ENCODE peak calls at places on chromosome 5, in six cellular contexts. One of them, this sample, is unnamed.

GRCh38 chr5:14745753-14746152 is 81.2 kb downstream of the OTULIN start:
- DNase-seq in NB4: no peak
- DNase-seq in stomach: no peak
- DNase-seq in cardiac muscle cell: no peak
- DNase-seq in bronchial epithelial cell: no peak
- DNase-seq in fibroblast of villous mesenchyme: no peak
- DNase-seq in this sample: no peak

GRCh38 chr5:91079037-91079436 is 304.1 kb downstream of the ARRDC3 start:
- DNase-seq in stomach: no peak
- DNase-seq in fibroblast of villous mesenchyme: peak; percentile 24
- DNase-seq in cardiac muscle cell: no peak
- DNase-seq in bronchial epithelial cell: peak; percentile 55
- DNase-seq in NB4: no peak
- DNase-seq in this sample: no peak

GRCh38 chr5:179114756-179115155 is 54.6 kb downstream of the ZNF354C start:
- DNase-seq in stomach: peak; percentile 18
- DNase-seq in bronchial epithelial cell: no peak
- DNase-seq in NB4: no peak
- DNase-seq in cardiac muscle cell: no peak
- DNase-seq in fibroblast of villous mesenchyme: no peak
- DNase-seq in this sample: no peak

GRCh38 chr5:135930029-135930948 is 24.5 kb downstream of the LECT2 start:
- DNase-seq in NB4: no peak
- DNase-seq in fibroblast of villous mesenchyme: no peak
- DNase-seq in bronchial epithelial cell: no peak
- DNase-seq in cardiac muscle cell: no peak
- DNase-seq in stomach: no peak
- DNase-seq in this sample: no peak

GRCh38 chr5:130335116-130335515 is 430.9 kb downstream of the CHSY3 start:
- DNase-seq in bronchial epithelial cell: peak; percentile 72
- DNase-seq in NB4: no peak
- DNase-seq in fibroblast of villous mesenchyme: peak; percentile 7
- DNase-seq in stomach: no peak
- DNase-seq in cardiac muscle cell: peak; percentile 46
- DNase-seq in this sample: no peak

GRCh38 chr5:97591781-97592180 is 408.7 kb upstream of the RIOK2 start:
- DNase-seq in cardiac muscle cell: no peak
- DNase-seq in stomach: no peak
- DNase-seq in fibroblast of villous mesenchyme: no peak
- DNase-seq in NB4: no peak
- DNase-seq in bronchial epithelial cell: peak; percentile 57
- DNase-seq in this sample: no peak

GRCh38 chr5:73822276-73822988 is 196.4 kb downstream of the ARHGEF28 start:
- DNase-seq in cardiac muscle cell: peak; percentile 37
- DNase-seq in stomach: no peak
- DNase-seq in NB4: no peak
- DNase-seq in bronchial epithelial cell: no peak
- DNase-seq in fibroblast of villous mesenchyme: no peak
- DNase-seq in this sample: no peak

GRCh38 chr5:16931334-16932110 is 4.6 kb downstream of the MYO10 start:
- DNase-seq in NB4: no peak
- DNase-seq in cardiac muscle cell: peak; percentile 51
- DNase-seq in fibroblast of villous mesenchyme: no peak
- DNase-seq in bronchial epithelial cell: peak; percentile 29
- DNase-seq in stomach: peak; percentile 84
- DNase-seq in this sample: no peak

GRCh38 chr5:50576686-50577256 is 89.7 kb upstream of the PARP8 start:
- DNase-seq in fibroblast of villous mesenchyme: no peak
- DNase-seq in stomach: no peak
- DNase-seq in bronchial epithelial cell: no peak
- DNase-seq in cardiac muscle cell: no peak
- DNase-seq in NB4: no peak
- DNase-seq in this sample: no peak

GRCh38 chr5:64749385-64749784 is 19.1 kb downstream of the SREK1IP1 start:
- DNase-seq in bronchial epithelial cell: no peak
- DNase-seq in stomach: no peak
- DNase-seq in cardiac muscle cell: no peak
- DNase-seq in fibroblast of villous mesenchyme: no peak
- DNase-seq in NB4: no peak
- DNase-seq in this sample: no peak

GRCh38 chr5:96699186-96699820 is 37.1 kb downstream of the CAST start:
- DNase-seq in fibroblast of villous mesenchyme: peak; percentile 32
- DNase-seq in cardiac muscle cell: peak; percentile 32
- DNase-seq in bronchial epithelial cell: peak; percentile 47
- DNase-seq in stomach: no peak
- DNase-seq in NB4: no peak
- DNase-seq in this sample: no peak

GRCh38 chr5:143085319-143085917 is 315.2 kb downstream of the ARHGAP26 start:
- DNase-seq in bronchial epithelial cell: no peak
- DNase-seq in stomach: no peak
- DNase-seq in cardiac muscle cell: no peak
- DNase-seq in fibroblast of villous mesenchyme: peak; percentile 80
- DNase-seq in NB4: no peak
- DNase-seq in this sample: no peak

GRCh38 chr5:63401434-63402046 is 560.7 kb downstream of the HTR1A start:
- DNase-seq in NB4: peak; percentile 57
- DNase-seq in cardiac muscle cell: peak; percentile 60
- DNase-seq in fibroblast of villous mesenchyme: peak; percentile 45
- DNase-seq in bronchial epithelial cell: peak; percentile 52
- DNase-seq in stomach: peak; percentile 58
- DNase-seq in this sample: peak; percentile 81

GRCh38 chr5:116563909-116564308 is 10.7 kb downstream of the SEMA6A start:
- DNase-seq in cardiac muscle cell: no peak
- DNase-seq in fibroblast of villous mesenchyme: no peak
- DNase-seq in bronchial epithelial cell: no peak
- DNase-seq in stomach: no peak
- DNase-seq in NB4: no peak
- DNase-seq in this sample: no peak

GRCh38 chr5:74672215-74672877 is 12.7 kb upstream of the HEXB start:
- DNase-seq in cardiac muscle cell: no peak
- DNase-seq in bronchial epithelial cell: no peak
- DNase-seq in stomach: no peak
- DNase-seq in NB4: no peak
- DNase-seq in fibroblast of villous mesenchyme: no peak
- DNase-seq in this sample: no peak

GRCh38 chr5:1103505-1104326 is 8.1 kb downstream of the SLC12A7 start:
- DNase-seq in NB4: no peak
- DNase-seq in cardiac muscle cell: peak; percentile 29
- DNase-seq in bronchial epithelial cell: no peak
- DNase-seq in stomach: peak; percentile 84
- DNase-seq in fibroblast of villous mesenchyme: no peak
- DNase-seq in this sample: no peak

GRCh38 chr5:138448481-138449398 is 9.9 kb downstream of the REEP2 start:
- DNase-seq in cardiac muscle cell: peak; percentile 38
- DNase-seq in fibroblast of villous mesenchyme: no peak
- DNase-seq in NB4: no peak
- DNase-seq in bronchial epithelial cell: no peak
- DNase-seq in stomach: no peak
- DNase-seq in this sample: no peak

GRCh38 chr5:138448070-138448469 is 9.2 kb downstream of the REEP2 start:
- DNase-seq in stomach: no peak
- DNase-seq in fibroblast of villous mesenchyme: no peak
- DNase-seq in cardiac muscle cell: no peak
- DNase-seq in bronchial epithelial cell: no peak
- DNase-seq in NB4: no peak
- DNase-seq in this sample: no peak

GRCh38 chr5:138450971-138451370 is 12.1 kb downstream of the REEP2 start:
- DNase-seq in NB4: no peak
- DNase-seq in fibroblast of villous mesenchyme: no peak
- DNase-seq in cardiac muscle cell: no peak
- DNase-seq in bronchial epithelial cell: no peak
- DNase-seq in stomach: no peak
- DNase-seq in this sample: peak; percentile 10

GRCh38 chr5:138452720-138453119 is 12.6 kb upstream of the EGR1 start:
- DNase-seq in cardiac muscle cell: no peak
- DNase-seq in bronchial epithelial cell: no peak
- DNase-seq in stomach: no peak
- DNase-seq in NB4: no peak
- DNase-seq in fibroblast of villous mesenchyme: no peak
- DNase-seq in this sample: no peak

DNA sequence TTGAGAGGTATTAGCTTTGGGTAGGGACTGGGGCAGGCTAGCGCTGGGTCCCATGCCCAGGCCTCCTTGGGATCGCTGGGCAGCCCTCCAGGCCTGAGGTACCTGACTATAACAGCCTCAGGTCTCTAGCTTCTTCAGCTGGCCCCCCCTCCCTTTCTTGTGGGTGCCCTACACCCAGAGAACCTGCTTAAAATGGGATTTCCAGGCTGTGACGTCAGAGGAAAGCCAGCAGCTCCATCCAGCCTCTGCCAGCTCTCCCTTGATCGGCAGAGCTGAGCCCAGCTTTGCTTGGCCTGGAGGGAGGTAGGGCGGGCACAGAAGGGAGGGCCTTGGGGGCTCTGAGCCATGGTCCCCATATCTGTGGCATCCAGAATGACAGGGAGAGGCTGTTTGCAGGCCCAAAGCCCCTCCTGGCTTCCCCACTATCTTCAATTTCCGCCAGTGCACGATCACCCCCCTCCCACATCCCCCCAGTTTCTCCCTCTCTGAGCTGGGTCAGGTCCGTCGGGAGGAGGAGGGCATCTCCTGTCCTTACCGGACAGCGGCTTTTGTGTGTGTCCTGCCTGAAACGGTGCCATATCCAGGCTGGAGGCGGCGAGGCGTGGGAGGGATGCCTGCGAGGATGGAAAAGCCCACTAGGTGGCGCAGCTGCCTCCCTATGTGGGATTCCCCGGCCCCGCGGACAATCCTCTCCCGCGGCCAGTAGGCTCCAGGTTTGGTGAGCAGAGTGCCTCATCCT is 10.8 kb downstream of the REEP2 start:
- DNase-seq in stomach: peak; percentile 94
- DNase-seq in bronchial epithelial cell: peak; percentile 56
- DNase-seq in fibroblast of villous mesenchyme: peak; percentile 80
- DNase-seq in NB4: peak; percentile 83
- DNase-seq in cardiac muscle cell: peak; percentile 90
- DNase-seq in this sample: peak; percentile 92
- H3K4me3 ChIP-seq in stomach: no peak overlapping the region
- H3K4me3 ChIP-seq in bronchial epithelial cell: no peak overlapping the region
- H3K4me3 ChIP-seq in fibroblast of villous mesenchyme: no peak overlapping the region
- H3K4me3 ChIP-seq in NB4: no peak overlapping the region
- H3K4me3 ChIP-seq in cardiac muscle cell: no peak overlapping the region
- H3K4me3 ChIP-seq in this sample: no peak overlapping the region

DNA sequence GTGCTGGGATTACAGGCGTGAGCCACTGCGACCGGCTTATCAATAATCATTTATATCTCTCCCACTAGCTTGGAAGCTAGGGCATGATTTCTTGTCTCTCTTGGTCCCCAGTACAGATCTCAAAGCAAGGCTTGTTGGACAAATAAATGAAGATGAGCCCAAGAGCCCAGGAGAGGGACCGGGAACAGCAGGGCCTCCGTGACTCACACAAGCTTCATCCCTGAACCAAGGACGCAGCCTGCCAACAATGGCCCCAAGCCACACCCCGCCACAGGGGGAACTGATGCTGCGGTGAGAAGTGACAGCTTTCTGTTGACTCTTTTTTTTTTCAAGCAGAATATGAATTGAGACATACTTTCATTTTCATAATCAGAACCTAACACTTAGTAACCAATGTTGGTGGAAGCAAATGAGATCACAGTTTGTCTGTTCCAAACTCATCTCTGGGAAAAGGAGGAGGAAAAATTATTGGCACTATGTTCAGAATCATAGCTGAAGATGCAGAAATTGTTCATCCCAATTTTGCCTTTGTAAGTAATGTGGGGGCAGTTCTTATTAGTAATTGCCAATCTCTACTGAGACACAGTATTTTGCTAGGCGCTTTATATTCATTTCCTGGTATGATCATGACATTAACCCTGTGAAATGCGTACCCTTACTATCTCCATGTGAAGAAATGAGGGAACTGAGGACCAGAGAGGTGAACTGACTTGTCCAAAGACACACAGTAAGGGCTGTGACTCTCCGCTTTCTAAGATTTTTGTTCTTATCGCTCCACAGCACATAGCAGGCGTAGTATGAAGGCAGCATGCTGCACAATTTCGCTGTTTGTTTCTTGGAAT is 6.6 kb upstream of the DUSP1 start:
- DNase-seq in fibroblast of villous mesenchyme: peak; percentile 86
- DNase-seq in bronchial epithelial cell: peak; percentile 89
- DNase-seq in NB4: peak; percentile 91
- DNase-seq in cardiac muscle cell: peak; percentile 79
- DNase-seq in stomach: peak; percentile 87
- DNase-seq in this sample: no peak
- H3K4me3 ChIP-seq in fibroblast of villous mesenchyme: no peak overlapping the region
- H3K4me3 ChIP-seq in bronchial epithelial cell: no peak overlapping the region
- H3K4me3 ChIP-seq in NB4: no peak overlapping the region
- H3K4me3 ChIP-seq in cardiac muscle cell: no peak overlapping the region
- H3K4me3 ChIP-seq in stomach: no peak overlapping the region
- H3K4me3 ChIP-seq in this sample: no peak overlapping the region

DNA sequence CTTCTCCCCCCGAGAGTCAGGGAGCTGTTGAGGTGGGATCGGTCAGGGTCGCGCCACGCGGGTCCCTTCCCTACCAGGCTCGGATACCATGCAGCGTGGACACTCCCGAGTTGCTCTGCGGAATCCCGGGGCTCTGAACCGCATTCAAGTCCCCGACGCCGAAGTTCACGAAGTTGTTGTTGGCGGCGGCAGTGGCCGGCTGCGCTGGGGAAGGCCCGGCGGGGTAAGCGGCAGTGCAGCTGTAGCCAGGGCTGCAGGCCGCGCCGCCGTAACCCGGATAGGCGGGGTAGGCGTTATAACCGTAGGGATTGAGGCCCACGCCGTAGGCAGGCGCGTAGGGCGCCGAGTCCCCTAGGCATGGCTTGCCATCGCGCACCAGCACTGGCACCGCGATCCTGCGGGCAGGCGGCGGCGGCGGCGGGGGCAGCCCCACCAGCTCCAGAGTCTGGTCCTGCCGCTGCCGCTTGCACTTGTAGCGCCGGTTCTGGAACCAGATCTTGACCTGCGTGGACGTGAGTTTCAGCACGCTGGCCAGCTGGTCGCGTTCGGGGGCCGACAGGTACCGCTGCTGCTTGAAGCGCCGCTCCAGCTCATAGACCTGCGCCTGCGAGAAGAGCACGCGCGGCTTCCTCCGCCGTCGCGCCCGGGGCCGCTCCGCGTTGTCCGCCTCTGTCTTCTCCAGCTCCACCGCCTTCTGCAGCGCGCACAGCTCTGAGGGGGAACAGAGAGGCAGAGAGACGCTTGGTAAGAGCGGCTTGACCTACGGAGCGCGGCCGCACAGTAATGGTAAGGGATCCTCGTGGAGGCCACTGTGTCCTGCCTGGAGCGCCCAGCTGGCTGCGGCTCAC is 2.3 kb downstream of the NKX2-5 start:
- DNase-seq in stomach: no peak
- DNase-seq in bronchial epithelial cell: no peak
- DNase-seq in cardiac muscle cell: no peak
- DNase-seq in NB4: no peak
- DNase-seq in fibroblast of villous mesenchyme: no peak
- DNase-seq in this sample: no peak
- H3K4me3 ChIP-seq in stomach: no peak overlapping the region
- H3K4me3 ChIP-seq in bronchial epithelial cell: no peak overlapping the region
- H3K4me3 ChIP-seq in cardiac muscle cell: peak overlapping the region; percentile 96
- H3K4me3 ChIP-seq in NB4: no peak overlapping the region
- H3K4me3 ChIP-seq in fibroblast of villous mesenchyme: no peak overlapping the region
- H3K4me3 ChIP-seq in this sample: no peak overlapping the region

DNA sequence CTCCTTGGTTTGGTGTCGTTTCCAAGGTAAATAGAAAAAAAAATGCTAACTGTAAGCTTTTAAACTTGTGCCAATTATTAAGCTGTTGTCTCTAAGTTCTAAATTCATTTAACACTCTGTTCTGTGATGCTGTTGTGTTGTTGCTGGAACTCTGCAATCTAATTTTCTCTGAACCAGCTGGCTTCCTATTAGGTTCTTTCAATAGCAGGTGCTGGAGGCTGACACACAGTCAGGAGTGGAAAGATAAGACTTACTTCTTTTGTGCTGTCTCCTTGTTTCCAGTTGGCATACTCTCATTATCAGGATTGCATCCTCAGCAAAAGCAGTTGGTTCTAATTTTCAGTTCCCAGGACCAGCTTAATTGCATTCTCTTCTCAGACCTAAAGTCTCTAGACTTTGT is 1252.6 kb upstream of the NUDT12 start:
- DNase-seq in bronchial epithelial cell: no peak
- DNase-seq in NB4: no peak
- DNase-seq in stomach: no peak
- DNase-seq in fibroblast of villous mesenchyme: no peak
- DNase-seq in cardiac muscle cell: no peak
- DNase-seq in this sample: no peak
- H3K4me3 ChIP-seq in bronchial epithelial cell: no peak overlapping the region
- H3K4me3 ChIP-seq in NB4: no peak overlapping the region
- H3K4me3 ChIP-seq in stomach: no peak overlapping the region
- H3K4me3 ChIP-seq in fibroblast of villous mesenchyme: no peak overlapping the region
- H3K4me3 ChIP-seq in cardiac muscle cell: no peak overlapping the region
- H3K4me3 ChIP-seq in this sample: no peak overlapping the region

This sample was measured in Karpas-422.